ENCODE peak calls at places on chromosomes 13 and 19, in five cellular contexts. One of them, this sample, is unnamed.

GRCh38 chr13:80894930-80895329 is 554.0 kb upstream of the SPRY2 start:
- DNase-seq in tibial artery: no peak
- DNase-seq in fibroblast of pulmonary artery: no peak
- DNase-seq in lower leg skin: no peak
- DNase-seq in CD4-positive, alpha-beta memory T cell: no peak
- DNase-seq in this sample: no peak

GRCh38 chr13:113178070-113178895 is 19.8 kb downstream of the PROZ start:
- DNase-seq in tibial artery: no peak
- DNase-seq in fibroblast of pulmonary artery: peak; percentile 89
- DNase-seq in lower leg skin: no peak
- DNase-seq in CD4-positive, alpha-beta memory T cell: no peak
- DNase-seq in this sample: no peak

GRCh38 chr13:21973437-21974125 is 302.7 kb downstream of the FGF9 start:
- DNase-seq in tibial artery: no peak
- DNase-seq in fibroblast of pulmonary artery: no peak
- DNase-seq in lower leg skin: no peak
- DNase-seq in CD4-positive, alpha-beta memory T cell: no peak
- DNase-seq in this sample: no peak

GRCh38 chr13:98919566-98919965 is 58.3 kb downstream of the DOCK9 start:
- DNase-seq in tibial artery: no peak
- DNase-seq in fibroblast of pulmonary artery: no peak
- DNase-seq in lower leg skin: no peak
- DNase-seq in CD4-positive, alpha-beta memory T cell: no peak
- DNase-seq in this sample: no peak

GRCh38 chr19:29260477-29261317 is 47.7 kb upstream of the UQCRFS1 start:
- DNase-seq in tibial artery: no peak
- DNase-seq in fibroblast of pulmonary artery: peak; percentile 27
- DNase-seq in lower leg skin: no peak
- DNase-seq in CD4-positive, alpha-beta memory T cell: peak; percentile 14
- DNase-seq in this sample: peak; percentile 51

GRCh38 chr13:66558511-66558910 is 671.6 kb downstream of the PCDH9 start:
- DNase-seq in tibial artery: no peak
- DNase-seq in fibroblast of pulmonary artery: no peak
- DNase-seq in lower leg skin: no peak
- DNase-seq in CD4-positive, alpha-beta memory T cell: no peak
- DNase-seq in this sample: no peak

GRCh38 chr19:15640294-15640903 is at the start of gene CYP4F3:
- DNase-seq in tibial artery: no peak
- DNase-seq in fibroblast of pulmonary artery: no peak
- DNase-seq in lower leg skin: peak; percentile 74
- DNase-seq in CD4-positive, alpha-beta memory T cell: no peak
- DNase-seq in this sample: no peak

GRCh38 chr19:4326837-4327251 is 11.8 kb downstream of the STAP2 start:
- DNase-seq in tibial artery: no peak
- DNase-seq in fibroblast of pulmonary artery: no peak
- DNase-seq in lower leg skin: no peak
- DNase-seq in CD4-positive, alpha-beta memory T cell: no peak
- DNase-seq in this sample: no peak

GRCh38 chr13:36819811-36820140 is 754 bp downstream of the RFXAP start:
- DNase-seq in tibial artery: no peak
- DNase-seq in fibroblast of pulmonary artery: peak; percentile 16
- DNase-seq in lower leg skin: no peak
- DNase-seq in CD4-positive, alpha-beta memory T cell: peak; percentile 40
- DNase-seq in this sample: peak; percentile 15

GRCh38 chr13:30107126-30107525 is 200.2 kb downstream of the KATNAL1 start:
- DNase-seq in tibial artery: no peak
- DNase-seq in fibroblast of pulmonary artery: no peak
- DNase-seq in lower leg skin: no peak
- DNase-seq in CD4-positive, alpha-beta memory T cell: no peak
- DNase-seq in this sample: no peak

GRCh38 chr19:5913739-5914357 is at the start of gene CAPS:
- DNase-seq in tibial artery: peak; percentile 78
- DNase-seq in fibroblast of pulmonary artery: peak; percentile 46
- DNase-seq in lower leg skin: no peak
- DNase-seq in CD4-positive, alpha-beta memory T cell: no peak
- DNase-seq in this sample: no peak

GRCh38 chr13:30877335-30877734 is 28.7 kb upstream of the MEDAG start:
- DNase-seq in tibial artery: no peak
- DNase-seq in fibroblast of pulmonary artery: peak; percentile 77
- DNase-seq in lower leg skin: no peak
- DNase-seq in CD4-positive, alpha-beta memory T cell: no peak
- DNase-seq in this sample: no peak

GRCh38 chr19:20247016-20247683 is 80.1 kb downstream of the ZNF486 start:
- DNase-seq in tibial artery: no peak
- DNase-seq in fibroblast of pulmonary artery: peak; percentile 18
- DNase-seq in lower leg skin: no peak
- DNase-seq in CD4-positive, alpha-beta memory T cell: peak; percentile 35
- DNase-seq in this sample: peak; percentile 2

GRCh38 chr13:75469087-75469486 is 12.9 kb downstream of the TBC1D4 start:
- DNase-seq in tibial artery: no peak
- DNase-seq in fibroblast of pulmonary artery: no peak
- DNase-seq in lower leg skin: peak; percentile 35
- DNase-seq in CD4-positive, alpha-beta memory T cell: no peak
- DNase-seq in this sample: no peak

GRCh38 chr19:44814517-44814916 is 5.6 kb downstream of the BCAM start:
- DNase-seq in tibial artery: no peak
- DNase-seq in fibroblast of pulmonary artery: no peak
- DNase-seq in lower leg skin: no peak
- DNase-seq in CD4-positive, alpha-beta memory T cell: no peak
- DNase-seq in this sample: no peak

GRCh38 chr19:8607386-8607785 is 3.1 kb downstream of the ADAMTS10 start:
- DNase-seq in tibial artery: peak; percentile 95
- DNase-seq in fibroblast of pulmonary artery: peak; percentile 73
- DNase-seq in lower leg skin: no peak
- DNase-seq in CD4-positive, alpha-beta memory T cell: no peak
- DNase-seq in this sample: no peak

GRCh38 chr19:1406496-1406817 is 929 bp upstream of the DAZAP1 start:
- DNase-seq in tibial artery: peak; percentile 68
- DNase-seq in fibroblast of pulmonary artery: no peak
- DNase-seq in lower leg skin: no peak
- DNase-seq in CD4-positive, alpha-beta memory T cell: no peak
- DNase-seq in this sample: no peak

GRCh38 chr13:70905035-70905434 is 796.8 kb upstream of the KLHL1 start:
- DNase-seq in tibial artery: no peak
- DNase-seq in fibroblast of pulmonary artery: peak; percentile 66
- DNase-seq in lower leg skin: no peak
- DNase-seq in CD4-positive, alpha-beta memory T cell: no peak
- DNase-seq in this sample: no peak

GRCh38 chr19:47497073-47497766 is 13.2 kb upstream of the KPTN start:
- DNase-seq in tibial artery: no peak
- DNase-seq in fibroblast of pulmonary artery: no peak
- DNase-seq in lower leg skin: no peak
- DNase-seq in CD4-positive, alpha-beta memory T cell: no peak
- DNase-seq in this sample: no peak

GRCh38 chr13:101544979-101545378 is 92.5 kb downstream of the ITGBL1 start:
- DNase-seq in tibial artery: no peak
- DNase-seq in fibroblast of pulmonary artery: no peak
- DNase-seq in lower leg skin: no peak
- DNase-seq in CD4-positive, alpha-beta memory T cell: no peak
- DNase-seq in this sample: no peak

GRCh38 chr13:20186771-20187170 is 6.0 kb downstream of the GJB2 start:
- DNase-seq in tibial artery: no peak
- DNase-seq in fibroblast of pulmonary artery: no peak
- DNase-seq in lower leg skin: no peak
- DNase-seq in CD4-positive, alpha-beta memory T cell: no peak
- DNase-seq in this sample: no peak

GRCh38 chr19:29819300-29819699 is 7.5 kb downstream of the CCNE1 start:
- DNase-seq in tibial artery: no peak
- DNase-seq in fibroblast of pulmonary artery: no peak
- DNase-seq in lower leg skin: no peak
- DNase-seq in CD4-positive, alpha-beta memory T cell: no peak
- DNase-seq in this sample: no peak

GRCh38 chr19:48085077-48085476 is 25.5 kb downstream of the PLA2G4C start:
- DNase-seq in tibial artery: no peak
- DNase-seq in fibroblast of pulmonary artery: no peak
- DNase-seq in lower leg skin: no peak
- DNase-seq in CD4-positive, alpha-beta memory T cell: no peak
- DNase-seq in this sample: no peak

GRCh38 chr13:33114146-33114545 is 97.9 kb downstream of the KL start:
- DNase-seq in tibial artery: no peak
- DNase-seq in fibroblast of pulmonary artery: no peak
- DNase-seq in lower leg skin: no peak
- DNase-seq in CD4-positive, alpha-beta memory T cell: no peak
- DNase-seq in this sample: no peak

GRCh38 chr13:23674795-23675640 is 104.8 kb downstream of the TNFRSF19 start:
- DNase-seq in tibial artery: no peak
- DNase-seq in fibroblast of pulmonary artery: peak; percentile 83
- DNase-seq in lower leg skin: no peak
- DNase-seq in CD4-positive, alpha-beta memory T cell: no peak
- DNase-seq in this sample: no peak

GRCh38 chr19:28454083-28454482 is 758.9 kb downstream of the UQCRFS1 start:
- DNase-seq in tibial artery: no peak
- DNase-seq in fibroblast of pulmonary artery: no peak
- DNase-seq in lower leg skin: no peak
- DNase-seq in CD4-positive, alpha-beta memory T cell: no peak
- DNase-seq in this sample: no peak

GRCh38 chr19:31553112-31553843 is 204.0 kb upstream of the TSHZ3 start:
- DNase-seq in tibial artery: no peak
- DNase-seq in fibroblast of pulmonary artery: no peak
- DNase-seq in lower leg skin: no peak
- DNase-seq in CD4-positive, alpha-beta memory T cell: no peak
- DNase-seq in this sample: peak; percentile 89

GRCh38 chr13:48633695-48634094 is 20.0 kb upstream of the CYSLTR2 start:
- DNase-seq in tibial artery: no peak
- DNase-seq in fibroblast of pulmonary artery: no peak
- DNase-seq in lower leg skin: no peak
- DNase-seq in CD4-positive, alpha-beta memory T cell: no peak
- DNase-seq in this sample: peak; percentile 39

GRCh38 chr19:17108453-17108784 is 32.8 kb downstream of the MYO9B start:
- DNase-seq in tibial artery: no peak
- DNase-seq in fibroblast of pulmonary artery: no peak
- DNase-seq in lower leg skin: no peak
- DNase-seq in CD4-positive, alpha-beta memory T cell: no peak
- DNase-seq in this sample: no peak
- H3K4me3 ChIP-seq in tibial artery: no peak overlapping the region
- H3K4me3 ChIP-seq in fibroblast of pulmonary artery: no peak overlapping the region
- H3K4me3 ChIP-seq in lower leg skin: no peak overlapping the region
- H3K4me3 ChIP-seq in CD4-positive, alpha-beta memory T cell: no peak overlapping the region
- H3K4me3 ChIP-seq in this sample: no peak overlapping the region

GRCh38 chr13:111210945-111211469 is 95.9 kb downstream of the ARHGEF7 start:
- DNase-seq in tibial artery: no peak
- DNase-seq in fibroblast of pulmonary artery: no peak
- DNase-seq in lower leg skin: no peak
- DNase-seq in CD4-positive, alpha-beta memory T cell: no peak
- DNase-seq in this sample: no peak

GRCh38 chr13:111210488-111210887 is 95.4 kb downstream of the ARHGEF7 start:
- DNase-seq in tibial artery: peak; percentile 79
- DNase-seq in fibroblast of pulmonary artery: peak; percentile 83
- DNase-seq in lower leg skin: no peak
- DNase-seq in CD4-positive, alpha-beta memory T cell: no peak
- DNase-seq in this sample: no peak

GRCh38 chr13:111210082-111210481 is 95.0 kb downstream of the ARHGEF7 start:
- DNase-seq in tibial artery: no peak
- DNase-seq in fibroblast of pulmonary artery: no peak
- DNase-seq in lower leg skin: no peak
- DNase-seq in CD4-positive, alpha-beta memory T cell: no peak
- DNase-seq in this sample: no peak

GRCh38 chr13:111212517-111212873 is 97.4 kb downstream of the ARHGEF7 start:
- DNase-seq in tibial artery: no peak
- DNase-seq in fibroblast of pulmonary artery: no peak
- DNase-seq in lower leg skin: no peak
- DNase-seq in CD4-positive, alpha-beta memory T cell: no peak
- DNase-seq in this sample: no peak

DNA sequence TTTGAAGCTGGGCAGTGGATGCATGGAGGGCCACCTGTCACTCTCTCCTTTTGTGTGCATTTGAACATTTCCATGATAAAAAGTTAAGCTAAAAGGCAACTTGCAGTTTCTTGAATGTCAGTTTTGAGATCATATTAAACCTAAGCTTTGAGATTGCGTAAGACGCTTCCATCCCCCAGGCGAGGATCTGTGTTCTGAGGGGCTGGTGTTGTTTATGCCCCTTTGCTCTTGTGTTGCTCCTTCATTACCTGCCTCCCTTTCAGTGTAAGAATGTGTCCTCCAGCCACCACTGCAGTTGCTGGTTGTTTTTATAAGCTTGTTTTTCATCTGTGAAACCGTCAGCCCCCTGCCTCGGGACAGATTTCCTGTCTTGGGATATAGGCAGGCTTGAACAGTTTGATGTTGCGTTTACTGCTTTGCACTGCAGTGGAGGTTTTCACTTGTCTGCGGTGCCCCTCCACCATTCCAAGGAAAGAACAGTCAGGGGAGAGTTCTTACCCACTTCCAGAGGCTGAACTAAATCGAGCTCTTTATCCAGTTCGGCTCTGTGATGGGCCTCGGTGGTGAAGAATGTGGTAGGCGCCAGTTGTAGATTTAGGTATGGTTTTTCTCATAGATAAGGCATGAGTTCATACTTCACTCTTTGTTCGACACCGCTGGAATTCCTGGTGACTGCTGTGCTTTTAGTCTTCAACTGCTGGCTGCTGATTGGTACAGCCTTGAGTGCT is 96.8 kb downstream of the ARHGEF7 start:
- DNase-seq in tibial artery: no peak
- DNase-seq in fibroblast of pulmonary artery: peak; percentile 57
- DNase-seq in lower leg skin: no peak
- DNase-seq in CD4-positive, alpha-beta memory T cell: no peak
- DNase-seq in this sample: no peak
- H3K4me3 ChIP-seq in tibial artery: no peak overlapping the region
- H3K4me3 ChIP-seq in fibroblast of pulmonary artery: no peak overlapping the region
- H3K4me3 ChIP-seq in lower leg skin: no peak overlapping the region
- H3K4me3 ChIP-seq in CD4-positive, alpha-beta memory T cell: no peak overlapping the region
- H3K4me3 ChIP-seq in this sample: no peak overlapping the region

GRCh38 chr13:109412232-109412935 is 374.0 kb downstream of the IRS2 start:
- DNase-seq in tibial artery: no peak
- DNase-seq in fibroblast of pulmonary artery: peak; percentile 49
- DNase-seq in lower leg skin: no peak
- DNase-seq in CD4-positive, alpha-beta memory T cell: no peak
- DNase-seq in this sample: no peak
- H3K4me3 ChIP-seq in tibial artery: no peak overlapping the region
- H3K4me3 ChIP-seq in fibroblast of pulmonary artery: no peak overlapping the region
- H3K4me3 ChIP-seq in lower leg skin: no peak overlapping the region
- H3K4me3 ChIP-seq in CD4-positive, alpha-beta memory T cell: no peak overlapping the region
- H3K4me3 ChIP-seq in this sample: no peak overlapping the region

DNA sequence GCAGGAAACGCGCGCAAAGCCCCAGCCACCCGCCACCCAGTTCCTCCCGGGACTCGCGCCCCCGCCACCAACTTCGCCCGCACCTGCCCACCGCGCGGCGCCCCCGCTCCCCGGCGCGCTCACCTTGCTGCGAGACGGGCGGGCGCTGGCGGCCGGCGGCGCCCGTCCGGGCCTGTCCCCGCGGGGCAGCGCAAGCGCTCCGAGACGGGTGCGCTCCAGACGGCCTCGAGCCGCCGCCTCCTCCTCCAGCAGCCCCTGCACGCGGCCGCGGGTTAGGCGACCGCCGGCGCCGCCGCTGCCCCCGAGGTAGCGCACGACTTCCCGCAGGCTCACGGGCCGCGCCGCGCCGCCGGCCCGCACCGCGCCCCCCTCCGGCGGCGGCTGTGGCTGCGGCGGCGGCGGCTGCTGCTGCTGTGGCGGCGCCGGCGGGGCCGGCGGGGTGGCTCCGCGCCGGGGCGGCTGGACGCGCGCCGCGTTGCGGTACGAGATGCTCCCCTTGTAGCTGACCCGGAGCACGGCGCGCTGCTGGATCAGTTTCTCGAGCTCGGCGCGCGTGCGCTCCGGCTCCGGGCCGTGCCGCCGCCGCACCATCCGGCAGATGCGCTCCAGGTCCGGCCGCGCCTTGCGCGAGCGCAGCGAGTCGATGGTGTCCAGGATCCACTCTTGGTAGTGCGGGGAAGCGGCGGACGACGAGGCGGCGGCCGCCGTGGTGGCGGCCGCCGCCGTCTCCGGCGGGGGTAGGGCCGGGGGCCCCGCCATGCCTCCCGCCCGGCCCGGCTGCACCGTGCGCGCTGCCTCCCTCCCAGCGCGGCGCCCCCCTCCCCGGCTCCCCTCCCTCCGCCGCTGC is 666 bp downstream of the SAMD1 start:
- DNase-seq in tibial artery: peak; percentile 71
- DNase-seq in fibroblast of pulmonary artery: peak; percentile 67
- DNase-seq in lower leg skin: no peak
- DNase-seq in CD4-positive, alpha-beta memory T cell: peak; percentile 39
- DNase-seq in this sample: no peak
- H3K4me3 ChIP-seq in tibial artery: peak overlapping the region; percentile 86
- H3K4me3 ChIP-seq in fibroblast of pulmonary artery: peak overlapping the region; percentile 75
- H3K4me3 ChIP-seq in lower leg skin: peak overlapping the region; percentile 36
- H3K4me3 ChIP-seq in CD4-positive, alpha-beta memory T cell: no peak overlapping the region
- H3K4me3 ChIP-seq in this sample: peak overlapping the region; percentile 54

This sample was measured in Jurkat, Clone E6-1.